ENCODE peak calls at places on chromosomes 3 and 15, in five cellular contexts. Z is NCI-H1092 treated with DMSO at 0.1 percent for 48 hours, Q is glutamatergic neuron, F is psoas muscle, E is NCI-H524 treated with DMSO at 0.1 percent for 48 hours. Y is an unnamed sample.
A peak's percentile ranks its signal among the peaks of the same experiment; 100 is the strongest.

GRCh38 chr3:132641837-132642538 is 17.6 kb downstream of the ACAD11 start:
- DNase-seq in F (no peak), Z (peak; percentile 63), Q (no peak), E (peak; percentile 22), Y (no peak)

GRCh38 chr3:38138347-38139190 is at the start of gene MYD88:
- DNase-seq in F (peak; percentile 88), E (peak; percentile 11), Q (peak; percentile 80), Z (peak; percentile 22), Y (no peak)

GRCh38 chr3:158574646-158575045 is 3.7 kb downstream of the MLF1 start:
- DNase-seq in Z (no peak), F (no peak), E (no peak), Q (no peak), Y (no peak)

GRCh38 chr3:175335229-175335628 is 476.1 kb downstream of the NAALADL2 start:
- DNase-seq in E (no peak), F (no peak), Z (no peak), Q (no peak), Y (no peak)

GRCh38 chr3:71582612-71583568 is 638 bp downstream of the FOXP1 start:
- DNase-seq in E (no peak), Z (peak; percentile 40), Q (peak; percentile 80), F (peak; percentile 82), Y (no peak)

GRCh38 chr15:64843996-64844395 is 2.3 kb downstream of the PLEKHO2 start:
- DNase-seq in E (no peak), F (no peak), Z (no peak), Q (no peak), Y (no peak)

GRCh38 chr15:74530771-74531143 is 10.3 kb upstream of the ARID3B start:
- DNase-seq in Z (no peak), E (peak; percentile 89), Q (peak; percentile 59), F (no peak), Y (no peak)

GRCh38 chr15:73851679-73852078 is 21.7 kb upstream of the TBC1D21 start:
- DNase-seq in Q (no peak), F (no peak), E (no peak), Z (no peak), Y (peak; percentile 11)

GRCh38 chr3:192130534-192131132 is 596.7 kb downstream of the FGF12 start:
- DNase-seq in F (peak; percentile 37), Z (peak; percentile 39), E (no peak), Q (peak; percentile 62), Y (peak; percentile 24)

GRCh38 chr15:98431171-98431570 is 217.2 kb upstream of the IGF1R start:
- DNase-seq in E (no peak), Q (no peak), Z (no peak), F (no peak), Y (no peak)

GRCh38 chr3:99084825-99085224 is 183.3 kb upstream of the DCBLD2 start:
- DNase-seq in Q (no peak), Z (no peak), E (no peak), F (no peak), Y (no peak)

GRCh38 chr3:49803464-49804140 is 541 bp downstream of the INKA1 start:
- DNase-seq in Q (peak; percentile 70), F (no peak), Z (no peak), E (peak; percentile 61), Y (no peak)

GRCh38 chr3:57128863-57129602 is 36.1 kb downstream of the IL17RD start:
- DNase-seq in Q (no peak), E (no peak), F (no peak), Z (no peak), Y (no peak)

GRCh38 chr3:159788987-159789386 is 199.6 kb upstream of the IL12A start:
- DNase-seq in Z (no peak), F (no peak), Q (no peak), E (no peak), Y (no peak)

GRCh38 chr3:52039846-52040245 is 16.5 kb downstream of the DUSP7 start:
- DNase-seq in Z (no peak), Q (no peak), E (no peak), F (peak; percentile 86), Y (peak; percentile 40)

GRCh38 chr3:24829011-24829581 is 334.4 kb upstream of the THRB start:
- DNase-seq in E (no peak), Q (peak; percentile 73), Z (peak; percentile 38), F (peak; percentile 74), Y (no peak)

GRCh38 chr3:8854656-8855055 is 85.2 kb upstream of the OXTR start:
- DNase-seq in E (no peak), Z (no peak), Q (no peak), F (no peak), Y (no peak)

GRCh38 chr3:32138545-32139104 is 32.2 kb downstream of the GPD1L start:
- DNase-seq in Q (no peak), E (no peak), Z (no peak), F (no peak), Y (no peak)

GRCh38 chr15:42035362-42035761 is 14.5 kb upstream of the PLA2G4E start:
- DNase-seq in E (no peak), Q (no peak), Z (no peak), F (no peak), Y (no peak)

GRCh38 chr15:30882861-30883433 is 20.8 kb upstream of the FAN1 start:
- DNase-seq in Q (no peak), Z (no peak), F (no peak), E (no peak), Y (no peak)

GRCh38 chr3:186298876-186299275 is 63.2 kb downstream of the DGKG start:
- DNase-seq in Z (no peak), E (no peak), F (no peak), Q (no peak), Y (no peak)

GRCh38 chr3:148150141-148150540 is 547.6 kb upstream of the AGTR1 start:
- DNase-seq in E (no peak), F (no peak), Z (no peak), Q (no peak), Y (no peak)

GRCh38 chr3:179068779-179069530 is 2.7 kb downstream of the ZMAT3 start:
- DNase-seq in F (no peak), Q (peak; percentile 56), Z (peak; percentile 1), E (no peak), Y (no peak)

GRCh38 chr15:89101302-89102191 is 13.3 kb downstream of the ABHD2 start:
- DNase-seq in F (peak; percentile 87), Q (no peak), E (no peak), Z (no peak), Y (peak; percentile 97)

GRCh38 chr3:196055683-196056270 is 26.1 kb downstream of the TFRC start:
- DNase-seq in Z (no peak), F (peak; percentile 76), Q (no peak), E (no peak), Y (no peak)

GRCh38 chr3:63779227-63779626 is 39.9 kb upstream of the C3orf49 start:
- DNase-seq in F (no peak), E (no peak), Z (no peak), Q (no peak), Y (no peak)

GRCh38 chr15:48647963-48648362 is 2.5 kb upstream of the FBN1 start:
- DNase-seq in Q (no peak), F (no peak), E (no peak), Z (no peak), Y (no peak)

Y was measured in retinal pigment epithelial cell.